ENCODE peak calls at places on chromosomes 2 and 18, in nine cellular contexts. V is psoas muscle; E is caudate nucleus; J is LoVo; X is NCI-H460; G is Peyer's patch; A is activated naive CD4-positive, alpha-beta T cell; W is fibroblast of lung; R is CD8-positive, alpha-beta memory T cell. K is an unnamed sample.

GRCh38 chr2:195656131-195656858 is 731 bp upstream of the SLC39A10 start:
- DNase-seq in V (no peak), E (peak; percentile 54), J (no peak), X (no peak), G (no peak), A (no peak), W (no peak), R (peak; percentile 11), K (no peak)

GRCh38 chr18:10546557-10547300 is 20.9 kb downstream of the NAPG start:
- DNase-seq in V (no peak), E (no peak), J (no peak), X (no peak), G (no peak), A (no peak), W (no peak), R (no peak), K (no peak)

GRCh38 chr2:127864877-127865276 is 6.9 kb upstream of the POLR2D start:
- DNase-seq in V (no peak), E (no peak), J (no peak), X (peak; percentile 16), G (peak; percentile 89), A (no peak), W (no peak), R (no peak), K (no peak)

GRCh38 chr2:102463160-102463559 is 9.9 kb upstream of the SLC9A4 start:
- DNase-seq in V (no peak), E (no peak), J (no peak), X (no peak), G (no peak), A (no peak), W (no peak), R (no peak), K (no peak)

GRCh38 chr2:230872968-230873669 is 8.4 kb downstream of the ITM2C start:
- DNase-seq in V (no peak), E (no peak), J (no peak), X (no peak), G (peak; percentile 69), A (no peak), W (no peak), R (no peak), K (no peak)

GRCh38 chr2:46489430-46489829 is 10.1 kb downstream of the TMEM247 start:
- DNase-seq in V (no peak), E (no peak), J (no peak), X (no peak), G (no peak), A (no peak), W (no peak), R (no peak), K (no peak)

GRCh38 chr2:121239471-121239870 is 45.5 kb downstream of the TFCP2L1 start:
- DNase-seq in V (no peak), E (no peak), J (no peak), X (no peak), G (no peak), A (no peak), W (no peak), R (no peak), K (no peak)

GRCh38 chr2:18630541-18630940 is 41.2 kb upstream of the NT5C1B start:
- DNase-seq in V (no peak), E (no peak), J (no peak), X (no peak), G (no peak), A (no peak), W (no peak), R (no peak), K (no peak)

GRCh38 chr2:226984461-226985226 is 148.8 kb downstream of the RHBDD1 start:
- DNase-seq in V (no peak), E (no peak), J (no peak), X (no peak), G (no peak), A (no peak), W (no peak), R (peak; percentile 6), K (no peak)

GRCh38 chr18:37282386-37283037 is 283.1 kb downstream of the CELF4 start:
- DNase-seq in V (no peak), E (no peak), J (no peak), X (no peak), G (no peak), A (no peak), W (no peak), R (no peak), K (no peak)

GRCh38 chr2:9364791-9365497 is 58.4 kb downstream of the ITGB1BP1 start:
- DNase-seq in V (no peak), E (no peak), J (no peak), X (no peak), G (no peak), A (no peak), W (no peak), R (no peak), K (no peak)

GRCh38 chr2:134070281-134070731 is 183.6 kb upstream of the MGAT5 start:
- DNase-seq in V (no peak), E (no peak), J (no peak), X (no peak), G (no peak), A (no peak), W (no peak), R (no peak), K (no peak)

GRCh38 chr2:35526741-35527140 is 828.8 kb upstream of the CRIM1 start:
- DNase-seq in V (no peak), E (no peak), J (no peak), X (no peak), G (no peak), A (no peak), W (no peak), R (no peak), K (no peak)

GRCh38 chr2:147525724-147526489 is 318.9 kb upstream of the ACVR2A start:
- DNase-seq in V (no peak), E (no peak), J (no peak), X (no peak), G (no peak), A (no peak), W (peak; percentile 14), R (no peak), K (no peak)